ENCODE peak calls at places on chromosomes 13 and 19, in six cellular contexts. N is M059J; A is stimulated activated CD4-positive, alpha-beta T cell treated with anti-CD3 and anti-CD28 coated beads, Interleukin-15, amount 100 ng/mL, for 48 hours; F is AG09319; X is stimulated activated CD8-positive, alpha-beta memory T cell treated with anti-CD3 and anti-CD28 coated beads, Interleukin-15, amount 100 ng/mL, for 1 hour; D is activated CD4-positive, alpha-beta T cell treated with anti-CD3 and anti-CD28 coated beads for 48 hours. H is an unnamed sample.

GRCh38 chr13:66618702-66619101 is 611.4 kb downstream of the PCDH9 start:
- DNase-seq in N (no peak), A (no peak), F (no peak), X (no peak), D (no peak), H (no peak)

GRCh38 chr13:20405691-20406090 is 120.0 kb downstream of the CRYL1 start:
- DNase-seq in N (no peak), A (no peak), F (no peak), X (no peak), D (no peak), H (no peak)

GRCh38 chr13:28611654-28612131 is 47.2 kb upstream of the POMP start:
- DNase-seq in N (peak), A (no peak), F (no peak), X (no peak), D (peak), H (no peak)

GRCh38 chr19:31312004-31312403 is 37.2 kb downstream of the TSHZ3 start:
- DNase-seq in N (peak), A (peak), F (peak), X (no peak), D (peak), H (no peak)

GRCh38 chr19:4068058-4068966 is 1.6 kb upstream of the ZBTB7A start:
- DNase-seq in N (no peak), A (no peak), F (no peak), X (no peak), D (no peak), H (no peak)

GRCh38 chr13:20128459-20128927 is 32.4 kb downstream of the GJA3 start:
- DNase-seq in N (no peak), A (no peak), F (no peak), X (no peak), D (peak), H (no peak)

GRCh38 chr13:98972059-98972458 is 5.8 kb downstream of the DOCK9 start:
- DNase-seq in N (no peak), A (no peak), F (no peak), X (no peak), D (no peak), H (no peak)

GRCh38 chr19:50258918-50259372 is 55.5 kb downstream of the MYH14 start:
- DNase-seq in N (no peak), A (no peak), F (no peak), X (no peak), D (peak), H (no peak)

GRCh38 chr19:21604941-21605548 is 99.6 kb downstream of the ZNF429 start:
- DNase-seq in N (peak), A (no peak), F (no peak), X (no peak), D (no peak), H (no peak)

GRCh38 chr13:43270043-43270830 is 246.9 kb downstream of the DNAJC15 start:
- DNase-seq in N (no peak), A (no peak), F (no peak), X (no peak), D (no peak), H (no peak)

GRCh38 chr13:42720116-42720857 is 61.1 kb upstream of the FAM216B start:
- DNase-seq in N (peak), A (peak), F (peak), X (no peak), D (peak), H (no peak)

GRCh38 chr19:34990578-34991192 is 9.4 kb upstream of the GRAMD1A start:
- DNase-seq in N (no peak), A (peak), F (no peak), X (no peak), D (peak), H (no peak)

GRCh38 chr13:77136902-77137420 is 110.0 kb upstream of the FBXL3 start:
- DNase-seq in N (peak), A (no peak), F (peak), X (no peak), D (no peak), H (no peak)

GRCh38 chr13:28606466-28606865 is 52.5 kb upstream of the POMP start:
- DNase-seq in N (no peak), A (no peak), F (no peak), X (no peak), D (no peak), H (no peak)

GRCh38 chr13:42275506-42275905 is 3.6 kb downstream of the AKAP11 start:
- DNase-seq in N (no peak), A (no peak), F (no peak), X (no peak), D (peak), H (no peak)

H was measured in GM12864.